ENCODE peak calls at places on chromosomes 16 and 17, in five cellular contexts. S, R, F, J and O are unnamed samples.
A peak's percentile ranks its signal among the peaks of the same experiment; 100 is the strongest.

GRCh38 chr17:1298616-1299015 is 19.2 kb downstream of the TRARG1 start:
- DNase-seq in S (no peak), R (peak; percentile 79), F (no peak), J (no peak), O (peak; percentile 73)

GRCh38 chr16:55965099-55965498 is 89.9 kb upstream of the CES5A start:
- DNase-seq in S (no peak), R (no peak), F (no peak), J (no peak), O (no peak)

GRCh38 chr16:48629531-48629930 is 19.6 kb upstream of the N4BP1 start:
- DNase-seq in S (no peak), R (no peak), F (no peak), J (no peak), O (no peak)

GRCh38 chr16:84180519-84181140 is 6.2 kb downstream of the TAF1C start:
- DNase-seq in S (no peak), R (no peak), F (no peak), J (no peak), O (no peak)

GRCh38 chr17:15263206-15263579 is 1.9 kb downstream of the PMP22 start:
- DNase-seq in S (peak; percentile 91), R (peak; percentile 76), F (peak; percentile 72), J (no peak), O (peak; percentile 73)

GRCh38 chr17:69967910-69968411 is 107.1 kb upstream of the KCNJ16 start:
- DNase-seq in S (peak; percentile 83), R (no peak), F (no peak), J (no peak), O (no peak)

GRCh38 chr17:80889897-80890550 is 101.6 kb upstream of the CHMP6 start:
- DNase-seq in S (no peak), R (no peak), F (no peak), J (no peak), O (no peak)

GRCh38 chr17:81701288-81702071 is 1.7 kb upstream of the MRPL12 start:
- DNase-seq in S (no peak), R (no peak), F (no peak), J (no peak), O (no peak)

GRCh38 chr17:74959826-74960738 is 12.5 kb downstream of the HID1 start:
- DNase-seq in S (no peak), R (no peak), F (no peak), J (no peak), O (no peak)

GRCh38 chr17:61400058-61400785 is 579 bp downstream of the TBX2 start:
- DNase-seq in S (peak; percentile 58), R (peak; percentile 52), F (peak; percentile 85), J (no peak), O (peak; percentile 71)

GRCh38 chr17:6476061-6476833 is 32.0 kb downstream of the PIMREG start:
- DNase-seq in S (no peak), R (no peak), F (no peak), J (no peak), O (no peak)

GRCh38 chr16:88971371-88972097 is 5.5 kb downstream of the CBFA2T3 start:
- DNase-seq in S (no peak), R (no peak), F (no peak), J (no peak), O (no peak)
- H3K4me3 ChIP-seq in S (no peak overlapping the region), R (no peak overlapping the region), F (no peak overlapping the region), J (no peak overlapping the region), O (no peak overlapping the region)

DNA sequence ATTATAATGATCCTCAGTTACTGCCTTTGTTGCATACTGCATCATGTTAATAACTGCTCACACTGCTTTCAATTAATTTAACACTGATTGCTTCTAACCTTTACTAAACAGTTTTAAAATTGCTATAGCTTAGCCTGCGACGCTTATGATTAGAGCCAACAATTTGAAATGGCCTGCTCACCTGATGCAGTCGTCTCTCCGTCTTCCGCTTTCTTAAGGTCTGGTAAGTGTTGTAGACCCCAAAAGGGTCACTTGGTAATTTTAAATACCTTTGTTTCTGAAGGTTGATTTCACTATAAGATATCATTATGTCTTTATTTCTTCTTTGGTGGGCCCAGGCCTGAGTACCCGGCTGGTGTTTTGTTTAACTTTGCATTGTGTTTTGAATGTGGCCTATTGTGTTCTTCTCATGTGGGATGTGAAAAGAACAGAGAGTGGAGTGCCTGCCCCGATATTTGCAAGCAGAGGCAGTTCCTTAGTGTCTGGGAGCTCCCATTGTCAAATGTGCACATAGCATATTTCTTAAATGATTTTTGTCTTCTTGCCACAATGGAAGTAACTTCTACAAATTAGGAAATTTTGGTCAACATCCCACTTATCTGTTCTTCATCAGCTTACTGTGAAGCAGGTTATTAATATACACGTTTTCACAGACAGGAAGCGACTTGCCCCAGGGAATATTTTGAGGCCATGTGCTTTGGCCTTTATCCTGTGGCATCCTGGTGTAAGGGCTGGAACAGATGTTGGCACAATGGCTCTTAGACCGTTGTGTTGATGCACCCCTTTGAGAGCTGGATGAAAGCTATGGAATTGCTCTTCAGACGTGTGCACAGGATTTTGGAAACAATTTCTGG is 2.9 kb downstream of the PHKB start:
- DNase-seq in S (no peak), R (no peak), F (peak; percentile 56), J (no peak), O (peak; percentile 42)
- H3K4me2 ChIP-seq in S (peak overlapping the region; percentile 40), R (peak overlapping the region; percentile 32), F (peak overlapping the region; percentile 3), J (peak overlapping the region; percentile 83), O (peak overlapping the region; percentile 80)

DNA sequence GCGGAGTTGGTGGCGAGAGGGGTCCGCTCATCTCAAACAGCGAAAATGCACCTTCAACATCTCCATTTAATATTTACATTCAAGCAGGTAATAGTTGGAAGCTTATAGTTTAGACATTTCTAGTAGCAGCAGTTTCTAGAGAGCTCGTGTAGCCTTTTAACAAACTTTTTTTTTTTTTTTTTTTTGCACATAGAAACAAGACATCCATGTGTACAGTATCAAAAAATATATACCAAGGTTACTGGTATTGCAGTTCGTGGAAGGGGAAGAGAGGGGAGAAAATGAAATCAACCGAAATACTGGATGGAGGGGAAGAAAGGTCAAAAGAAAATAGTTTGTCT is 6.2 kb downstream of the CBX4 start:
- DNase-seq in S (no peak), R (no peak), F (no peak), J (no peak), O (no peak)
- H3K4me3 ChIP-seq in S (no peak overlapping the region), R (peak overlapping the region; percentile 61), F (no peak overlapping the region), J (no peak overlapping the region), O (peak overlapping the region; percentile 42)

GRCh38 chr17:64694207-64694606 is 32.1 kb upstream of the SMURF2 start:
- DNase-seq in S (peak; percentile 43), R (no peak), F (no peak), J (no peak), O (no peak)
- H3K4me2 ChIP-seq in S (no peak overlapping the region), R (no peak overlapping the region), F (peak overlapping the region; percentile 17), J (no peak overlapping the region), O (no peak overlapping the region)

GRCh38 chr16:62913333-62913732 is 877.1 kb upstream of the CDH8 start:
- DNase-seq in S (no peak), R (no peak), F (no peak), J (no peak), O (no peak)

GRCh38 chr16:62909597-62909996 is 873.4 kb upstream of the CDH8 start:
- DNase-seq in S (no peak), R (no peak), F (no peak), J (no peak), O (no peak)

GRCh38 chr16:62903961-62904502 is 867.8 kb upstream of the CDH8 start:
- DNase-seq in S (no peak), R (no peak), F (no peak), J (no peak), O (no peak)

GRCh38 chr16:62907562-62907961 is 871.3 kb upstream of the CDH8 start:
- DNase-seq in S (no peak), R (no peak), F (no peak), J (no peak), O (no peak)
- H3K4me3 ChIP-seq in S (no peak overlapping the region), R (no peak overlapping the region), F (no peak overlapping the region), J (no peak overlapping the region), O (no peak overlapping the region)